ENCODE peak calls at places on chromosomes 6 and 20, in five cellular contexts. O, L, C, T and Y are unnamed samples.

GRCh38 chr6:36997811-36998722 is 7.4 kb upstream of the FGD2 start:
- DNase-seq in C (peak; percentile 64), T (no peak), L (no peak), O (no peak), Y (no peak)

GRCh38 chr20:19958243-19958642 is 58.9 kb upstream of the NAA20 start:
- DNase-seq in O (no peak), L (no peak), C (no peak), T (no peak), Y (no peak)

GRCh38 chr6:55782275-55782674 is 93.1 kb downstream of the BMP5 start:
- DNase-seq in O (no peak), T (no peak), L (no peak), C (no peak), Y (no peak)

GRCh38 chr6:156028310-156029131 is 572.9 kb upstream of the NOX3 start:
- DNase-seq in T (no peak), L (no peak), C (no peak), O (no peak), Y (no peak)

GRCh38 chr6:165643015-165643414 is 20.0 kb downstream of the PDE10A start:
- DNase-seq in L (no peak), T (no peak), C (no peak), O (no peak), Y (no peak)

GRCh38 chr6:135759831-135760230 is 91.7 kb upstream of the PDE7B start:
- DNase-seq in L (no peak), C (no peak), O (peak; percentile 11), T (no peak), Y (no peak)

GRCh38 chr6:10521104-10521808 is at the start of gene GCNT2:
- DNase-seq in C (no peak), T (no peak), L (no peak), O (no peak), Y (no peak)

GRCh38 chr6:11851405-11851804 is 72.8 kb upstream of the ADTRP start:
- DNase-seq in T (no peak), C (no peak), O (peak; percentile 96), L (no peak), Y (peak; percentile 97)

GRCh38 chr6:132007474-132008190 is 56.5 kb upstream of the CCN2 start:
- DNase-seq in O (peak; percentile 87), L (no peak), C (no peak), T (no peak), Y (peak; percentile 38)

GRCh38 chr6:82067021-82067420 is 180.5 kb downstream of the IBTK start:
- DNase-seq in T (no peak), C (no peak), L (no peak), O (no peak), Y (no peak)

GRCh38 chr20:7617797-7618196 is 322.5 kb downstream of the HAO1 start:
- DNase-seq in T (no peak), O (no peak), L (no peak), C (no peak), Y (no peak)

GRCh38 chr20:35881676-35882075 is 72.6 kb downstream of the SCAND1 start:
- DNase-seq in C (no peak), T (no peak), L (no peak), O (no peak), Y (no peak)

GRCh38 chr6:151652338-151652737 is 155.1 kb upstream of the ESR1 start:
- DNase-seq in T (no peak), L (no peak), O (no peak), C (no peak), Y (no peak)

GRCh38 chr20:32429343-32429742 is 71.2 kb downstream of the ASXL1 start:
- DNase-seq in L (no peak), T (no peak), C (no peak), O (no peak), Y (no peak)

GRCh38 chr20:20492521-20493334 is 124.8 kb downstream of the INSM1 start:
- DNase-seq in O (no peak), L (no peak), C (no peak), T (no peak), Y (no peak)

GRCh38 chr6:125002090-125002741 is 40.0 kb downstream of the RNF217 start:
- DNase-seq in C (no peak), O (no peak), T (no peak), L (no peak), Y (no peak)

GRCh38 chr6:81228912-81229540 is 523.5 kb downstream of the TENT5A start:
- DNase-seq in T (no peak), C (no peak), O (peak; percentile 55), L (no peak), Y (peak; percentile 78)

GRCh38 chr6:159127701-159128100 is 41.5 kb upstream of the FNDC1 start:
- DNase-seq in T (no peak), L (no peak), C (no peak), O (no peak), Y (no peak)

GRCh38 chr6:129307845-129308244 is 402.1 kb downstream of the ARHGAP18 start:
- DNase-seq in C (no peak), L (no peak), O (no peak), T (no peak), Y (no peak)

GRCh38 chr20:37392441-37393195 is 46.7 kb downstream of the SRC start:
- DNase-seq in L (no peak), O (no peak), T (no peak), C (no peak), Y (no peak)

GRCh38 chr6:41460742-41461336 is 85.3 kb upstream of the FOXP4 start:
- DNase-seq in L (no peak), O (peak; percentile 23), C (no peak), T (no peak), Y (no peak)

GRCh38 chr6:19603716-19604115 is 233.5 kb upstream of the ID4 start:
- DNase-seq in O (no peak), T (no peak), L (no peak), C (no peak), Y (peak; percentile 13)

GRCh38 chr6:151014404-151015150 is 149.1 kb downstream of the MTHFD1L start:
- DNase-seq in C (no peak), O (peak; percentile 74), L (no peak), T (peak; percentile 41), Y (no peak)

GRCh38 chr20:10953437-10953836 is 279.6 kb upstream of the JAG1 start:
- DNase-seq in O (no peak), L (no peak), T (no peak), C (no peak), Y (no peak)

GRCh38 chr6:159894991-159895390 is 4.2 kb downstream of the MAS1 start:
- DNase-seq in C (no peak), O (no peak), T (no peak), L (no peak), Y (no peak)

GRCh38 chr6:26538572-26538902 is 371 bp downstream of the HMGN4 start:
- DNase-seq in O (no peak), T (no peak), C (no peak), L (no peak), Y (no peak)

GRCh38 chr6:69973763-69974162 is 107.4 kb downstream of the COL19A1 start:
- DNase-seq in T (no peak), O (no peak), L (no peak), C (no peak), Y (no peak)

GRCh38 chr6:36962874-36963273 is 8.3 kb downstream of the PI16 start:
- DNase-seq in O (peak; percentile 28), C (no peak), L (no peak), T (peak; percentile 69), Y (no peak)

GRCh38 chr20:13819885-13820645 is 35.2 kb downstream of the NDUFAF5 start:
- DNase-seq in L (peak; percentile 22), O (peak; percentile 64), T (no peak), C (no peak), Y (peak; percentile 24)

GRCh38 chr6:36625161-36625919 is 31.2 kb downstream of the SRSF3 start:
- DNase-seq in O (peak; percentile 77), L (no peak), C (no peak), T (no peak), Y (peak; percentile 74)

GRCh38 chr6:112253842-112254816 is at the start of gene LAMA4:
- DNase-seq in C (no peak), T (no peak), L (no peak), O (peak; percentile 88), Y (no peak)